ENCODE peak calls at places on chromosomes 4 and X, in four cellular contexts. N is sigmoid colon, D is Peyer's patch, G is astrocyte. T is an unnamed sample.

GRCh38 chr4:121675715-121676114 is 21.1 kb downstream of the ANXA5 start:
- DNase-seq in D (no peak), N (no peak), G (no peak), T (no peak)

GRCh38 chrX:140432328-140433025 is 72.4 kb downstream of the SOX3 start:
- DNase-seq in N (peak; percentile 70), G (peak; percentile 31), D (no peak), T (no peak)

GRCh38 chrX:136586386-136586785 is 54.4 kb downstream of the VGLL1 start:
- DNase-seq in D (no peak), G (peak; percentile 25), N (no peak), T (peak; percentile 76)

GRCh38 chr4:40515398-40516293 is 114.0 kb downstream of the RBM47 start:
- DNase-seq in N (no peak), D (peak; percentile 47), G (no peak), T (no peak)

GRCh38 chr4:161799687-161800086 is 364.1 kb downstream of the FSTL5 start:
- DNase-seq in D (no peak), G (peak; percentile 47), N (no peak), T (no peak)

GRCh38 chr4:98838977-98839618 is 89.8 kb downstream of the EIF4E start:
- DNase-seq in N (no peak), G (peak; percentile 57), D (no peak), T (no peak)

GRCh38 chrX:129762448-129762847 is 17.3 kb upstream of the SASH3 start:
- DNase-seq in N (no peak), D (no peak), G (no peak), T (no peak)

GRCh38 chrX:119417842-119418241 is 18.7 kb downstream of the SLC25A43 start:
- DNase-seq in D (no peak), G (no peak), N (no peak), T (no peak)

GRCh38 chrX:103338663-103339062 is 8.6 kb downstream of the TCEAL7 start:
- DNase-seq in D (no peak), N (no peak), G (no peak), T (no peak)

GRCh38 chrX:71081348-71082148 is 13.4 kb upstream of the SNX12 start:
- DNase-seq in N (no peak), G (peak; percentile 15), D (no peak), T (no peak)

GRCh38 chr4:57037982-57038604 is 59.4 kb downstream of the POLR2B start:
- DNase-seq in G (no peak), D (no peak), N (peak; percentile 82), T (no peak)

GRCh38 chrX:153477039-153477438 is 6.7 kb upstream of the HAUS7 start:
- DNase-seq in G (peak; percentile 68), D (no peak), N (no peak), T (no peak)

GRCh38 chr4:163165217-163166017 is 1.3 kb downstream of the NAF1 start:
- DNase-seq in G (peak; percentile 22), N (no peak), D (no peak), T (no peak)

GRCh38 chr4:74531952-74532794 is 87.2 kb downstream of the AREG start:
- DNase-seq in N (no peak), D (no peak), G (peak; percentile 54), T (no peak)

GRCh38 chrX:151793886-151794285 is 59.3 kb downstream of the CNGA2 start:
- DNase-seq in G (peak; percentile 71), N (no peak), D (no peak), T (no peak)

GRCh38 chr4:2685541-2685940 is 70.6 kb downstream of the TNIP2 start:
- DNase-seq in D (no peak), N (no peak), G (peak; percentile 18), T (no peak)

GRCh38 chr4:154677923-154678322 is 65.5 kb upstream of the FGG start:
- DNase-seq in D (no peak), G (no peak), N (no peak), T (no peak)

GRCh38 chr4:190020790-190021717 is 6.0 kb downstream of the FRG2 start:
- DNase-seq in G (peak; percentile 7), D (no peak), N (peak; percentile 62), T (no peak)

GRCh38 chr4:140529434-140529833 is 5.5 kb downstream of the ELMOD2 start:
- DNase-seq in G (no peak), D (no peak), N (no peak), T (no peak)

GRCh38 chr4:6271701-6272465 is 2.2 kb downstream of the WFS1 start:
- DNase-seq in N (peak; percentile 76), G (no peak), D (no peak), T (no peak)

GRCh38 chr4:39905656-39906055 is 72.1 kb downstream of the PDS5A start:
- DNase-seq in G (no peak), N (no peak), D (no peak), T (no peak)

GRCh38 chrX:53280703-53281320 is 572 bp downstream of the IQSEC2 start:
- DNase-seq in N (peak; percentile 89), D (no peak), G (peak; percentile 48), T (no peak)

GRCh38 chr4:53601251-53601764 is 10.0 kb upstream of the LNX1 start:
- DNase-seq in N (no peak), G (no peak), D (no peak), T (no peak)

GRCh38 chr4:112526061-112526460 is 10.1 kb upstream of the NEUROG2 start:
- DNase-seq in D (no peak), G (no peak), N (no peak), T (no peak)

GRCh38 chr4:41174444-41174843 is 39.9 kb downstream of the APBB2 start:
- DNase-seq in N (no peak), D (no peak), G (no peak), T (no peak)

GRCh38 chrX:108494416-108495095 is 54.9 kb downstream of the COL4A5 start:
- DNase-seq in D (no peak), N (no peak), G (peak; percentile 48), T (no peak)

GRCh38 chr4:206054-206453 is 81.8 kb downstream of the ZNF718 start:
- DNase-seq in G (no peak), D (no peak), N (no peak), T (no peak)
- H3K9me3 ChIP-seq in G (peaks cover 24% of the 10 kb centered on the region), D (no peaks in the 10 kb centered on the region), N (peaks cover 5% of the 10 kb centered on the region), T (peaks cover 10% of the 10 kb centered on the region)

GRCh38 chr4:117085185-117085701 is at the start of gene TRAM1L1:
- DNase-seq in D (no peak), G (peak; percentile 59), N (peak; percentile 72), T (no peak)
- H3K27ac ChIP-seq in D (no peak within 1 kb of the TSS), G (peak within 1 kb of the TSS; percentile 59), N (peak within 1 kb of the TSS; percentile 74), T (no peak within 1 kb of the TSS)

DNA sequence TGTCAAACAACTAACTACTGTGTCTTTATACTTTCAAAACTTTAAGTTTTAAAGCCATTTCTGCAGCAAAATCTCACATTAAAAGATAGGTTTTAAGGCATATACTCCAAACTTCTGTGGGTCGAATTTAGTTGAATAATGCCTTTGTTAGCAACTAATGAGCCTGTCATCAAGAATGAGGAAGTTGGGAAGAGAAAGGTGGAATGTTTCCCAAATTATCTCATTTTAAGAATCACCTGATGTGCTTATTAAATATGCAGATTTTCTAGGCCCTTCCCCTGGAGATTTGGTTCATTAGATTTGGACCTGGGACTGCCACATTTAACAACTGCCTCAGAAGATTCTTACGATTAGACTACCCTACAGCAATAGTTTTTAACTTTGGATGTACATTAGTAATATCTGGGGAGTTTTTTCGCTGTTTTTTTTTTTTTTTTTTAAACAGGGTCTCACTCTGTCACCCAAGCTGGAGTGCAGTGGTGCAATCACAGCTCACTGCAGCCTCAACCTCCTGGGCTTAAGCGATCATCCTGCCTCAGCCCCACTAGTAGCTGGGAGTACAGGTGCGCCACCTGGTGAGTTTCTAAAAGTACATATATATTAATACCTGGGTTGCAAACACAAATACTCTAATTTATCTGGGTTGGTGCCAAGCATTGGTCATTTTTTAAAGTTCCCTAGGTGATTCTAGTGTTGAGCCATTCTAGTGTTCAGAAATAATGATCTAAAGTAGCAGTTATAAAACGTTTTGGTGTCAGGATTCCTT is 16.1 kb upstream of the TASL start:
- DNase-seq in G (no peak), N (no peak), D (peak; percentile 58), T (no peak)
- H3K4me1 ChIP-seq in G (no peaks in the 10 kb centered on the region), N (no peaks in the 10 kb centered on the region), D (no peaks in the 10 kb centered on the region), T (no peaks in the 10 kb centered on the region)

GRCh38 chrX:13741695-13742094 is 7.1 kb downstream of the OFD1 start:
- DNase-seq in G (no peak), N (no peak), D (no peak), T (no peak)
- H3K9me3 ChIP-seq in G (no peaks in the 10 kb centered on the region), N (no peaks in the 10 kb centered on the region), D (no peaks in the 10 kb centered on the region), T (no peaks in the 10 kb centered on the region)

GRCh38 chrX:11899091-11899490 is 141.1 kb downstream of the MSL3 start:
- DNase-seq in G (peak; percentile 67), D (no peak), N (no peak), T (no peak)
- H3K27ac ChIP-seq in G (peak overlapping the region; percentile 49), D (no peak overlapping the region), N (no peak overlapping the region), T (no peak overlapping the region)

GRCh38 chrX:134692990-134693389 is 34.7 kb upstream of the PLAC1 start:
- DNase-seq in N (no peak), D (no peak), G (peak; percentile 79), T (no peak)

GRCh38 chrX:134691453-134691852 is 33.2 kb upstream of the PLAC1 start:
- DNase-seq in D (no peak), N (no peak), G (no peak), T (no peak)

GRCh38 chrX:134693644-134694043 is 35.4 kb upstream of the PLAC1 start:
- DNase-seq in N (no peak), D (no peak), G (no peak), T (no peak)

GRCh38 chrX:134694333-134694925 is 36.2 kb upstream of the PLAC1 start:
- DNase-seq in D (no peak), G (no peak), N (no peak), T (no peak)

GRCh38 chrX:134692233-134692632 is 34.0 kb upstream of the PLAC1 start:
- DNase-seq in G (no peak), D (no peak), N (no peak), T (no peak)
- H3K4me1 ChIP-seq in G (peaks cover 18% of the 10 kb centered on the region), D (no peaks in the 10 kb centered on the region), N (no peaks in the 10 kb centered on the region), T (no peaks in the 10 kb centered on the region)

T was measured in CD8-positive, alpha-beta memory T cell.